ENCODE peak calls at places on chromosome 9, in four cellular contexts. I is tibial nerve, P is thyroid gland, Q is thoracic aorta. G is an unnamed sample.
A peak's percentile ranks its signal among the peaks of the same experiment; 100 is the strongest.

GRCh38 chr9:136570916-136571315 is 25.1 kb upstream of the NOTCH1 start:
- DNase-seq in I (no peak), P (no peak), Q (no peak), G (no peak)

GRCh38 chr9:1117439-1117838 is 67.3 kb downstream of the DMRT2 start:
- DNase-seq in Q (no peak), I (no peak), P (no peak), G (no peak)

GRCh38 chr9:4139201-4139600 is 160.7 kb downstream of the GLIS3 start:
- DNase-seq in I (no peak), P (no peak), Q (no peak), G (no peak)

GRCh38 chr9:34513567-34514214 is 9.1 kb downstream of the ENHO start:
- DNase-seq in Q (no peak), I (no peak), P (no peak), G (peak; percentile 38)

GRCh38 chr9:113313276-113313675 is 10.1 kb upstream of the RNF183 start:
- DNase-seq in P (no peak), I (no peak), Q (no peak), G (no peak)

GRCh38 chr9:69172895-69173294 is 1.2 kb upstream of the TJP2 start:
- DNase-seq in P (no peak), I (no peak), Q (no peak), G (no peak)

GRCh38 chr9:110864011-110864410 is 174.3 kb downstream of the LPAR1 start:
- DNase-seq in Q (no peak), P (no peak), I (no peak), G (no peak)

GRCh38 chr9:93427655-93428379 is 23.7 kb upstream of the FAM120A start:
- DNase-seq in P (no peak), I (no peak), Q (no peak), G (no peak)

GRCh38 chr9:114231218-114232090 is 76.1 kb downstream of the COL27A1 start:
- DNase-seq in I (no peak), Q (no peak), P (no peak), G (no peak)

GRCh38 chr9:98805506-98806272 is 1.8 kb upstream of the GALNT12 start:
- DNase-seq in I (no peak), Q (no peak), P (no peak), G (no peak)

GRCh38 chr9:98808411-98808815 is 943 bp downstream of the GALNT12 start:
- DNase-seq in Q (no peak), I (no peak), P (peak; percentile 91), G (peak; percentile 89)

GRCh38 chr9:98806394-98807069 is 938 bp upstream of the GALNT12 start:
- DNase-seq in Q (no peak), P (no peak), I (no peak), G (no peak)

GRCh38 chr9:98807811-98808195 is 333 bp downstream of the GALNT12 start:
- DNase-seq in P (peak; percentile 29), Q (no peak), I (no peak), G (no peak)

GRCh38 chr9:98807070-98807810 is at the start of gene GALNT12:
- DNase-seq in Q (no peak), P (peak; percentile 60), I (no peak), G (peak; percentile 47)
- TF ChIP-seq CTCF in Q (no peak), P (no peak), I (no peak), G (no peak)

GRCh38 chr9:127968046-127968445 is 12.7 kb downstream of the EEIG1 start:
- DNase-seq in I (no peak), P (peak; percentile 51), Q (no peak), G (peak; percentile 62)

GRCh38 chr9:127968717-127969383 is 11.9 kb downstream of the EEIG1 start:
- DNase-seq in I (no peak), Q (no peak), P (peak; percentile 94), G (peak; percentile 84)

GRCh38 chr9:127965953-127966352 is 14.8 kb downstream of the EEIG1 start:
- DNase-seq in P (no peak), Q (no peak), I (no peak), G (no peak)

GRCh38 chr9:127966416-127967150 is 14.2 kb downstream of the EEIG1 start:
- DNase-seq in Q (no peak), P (peak; percentile 88), I (no peak), G (peak; percentile 72)

GRCh38 chr9:127967151-127967809 is 13.5 kb downstream of the EEIG1 start:
- DNase-seq in I (no peak), P (no peak), Q (no peak), G (no peak)
- H3K4me1 ChIP-seq in I (peaks cover 3% of the 10 kb centered on the region), P (peaks cover 50% of the 10 kb centered on the region), Q (peaks cover 97% of the 10 kb centered on the region), G (peaks cover 100% of the 10 kb centered on the region)

GRCh38 chr9:81601639-81602623 is 87.4 kb downstream of the TLE1 start:
- DNase-seq in Q (no peak), I (no peak), P (no peak), G (no peak)
- H3K4me3 ChIP-seq in Q (no peak overlapping the region), I (no peak overlapping the region), P (no peak overlapping the region), G (no peak overlapping the region)

GRCh38 chr9:96071245-96072124 is 196.0 kb downstream of the ERCC6L2 start:
- DNase-seq in I (no peak), P (peak; percentile 43), Q (no peak), G (no peak)
- TF ChIP-seq CTCF in I (peak; percentile 47), P (peak; percentile 14), Q (peak; percentile 34), G (peak; percentile 62)

DNA sequence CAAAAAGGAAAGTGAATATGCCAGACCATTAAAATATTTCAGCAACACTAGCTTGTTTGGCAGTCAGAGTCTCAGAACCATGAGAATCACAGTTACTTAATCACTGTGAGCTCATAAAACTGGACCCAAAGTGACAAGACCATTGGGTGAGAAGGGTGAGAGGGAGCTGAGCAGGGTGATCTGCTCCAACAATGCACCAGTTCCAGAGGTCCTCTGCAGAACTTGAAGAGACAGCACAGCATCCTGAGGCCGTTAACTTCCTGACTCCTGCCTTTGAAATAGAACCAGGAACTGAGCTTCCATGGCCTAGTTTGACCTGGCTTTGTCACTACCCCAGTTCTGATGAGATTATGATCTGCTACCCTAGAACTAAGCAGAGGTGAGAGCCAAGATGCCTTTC is 57.4 kb downstream of the NFIB start:
- DNase-seq in I (no peak), P (no peak), Q (no peak), G (no peak)
- H3K4me1 ChIP-seq in I (no peaks in the 10 kb centered on the region), P (peaks cover 23% of the 10 kb centered on the region), Q (peaks cover 60% of the 10 kb centered on the region), G (peaks cover 19% of the 10 kb centered on the region)

GRCh38 chr9:73093740-73094379 is 57.8 kb upstream of the ANXA1 start:
- DNase-seq in I (no peak), Q (no peak), P (no peak), G (no peak)
- H3K4me3 ChIP-seq in I (peak overlapping the region; percentile 28), Q (peak overlapping the region; percentile 67), P (no peak overlapping the region), G (no peak overlapping the region)

DNA sequence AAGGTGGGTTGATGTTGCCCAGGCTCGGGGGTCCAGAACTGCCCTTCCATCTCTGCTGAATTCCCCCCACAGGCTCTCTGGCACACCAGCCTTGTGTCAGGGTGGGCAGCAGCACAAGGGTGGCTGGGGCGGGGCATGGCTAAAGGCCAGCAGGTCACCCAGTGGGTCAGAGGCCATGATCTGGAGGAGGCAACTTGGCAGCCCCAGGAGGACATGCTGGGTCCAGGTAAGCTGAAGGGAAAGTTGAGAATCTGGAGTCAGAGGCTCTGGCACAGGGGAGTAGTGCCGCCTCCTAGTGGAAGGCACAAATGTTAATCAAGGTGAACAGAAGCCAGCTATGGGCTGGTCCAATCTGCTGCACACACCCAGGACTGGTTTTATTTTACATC is 6.2 kb downstream of the TMEM8B start:
- DNase-seq in Q (no peak), P (no peak), I (no peak), G (peak; percentile 36)
- TF ChIP-seq CTCF in Q (no peak), P (no peak), I (no peak), G (no peak)

GRCh38 chr9:98181746-98182068 is 10.7 kb downstream of the CORO2A start:
- DNase-seq in I (no peak), Q (no peak), P (no peak), G (no peak)
- H3K4me1 ChIP-seq in I (no peaks in the 10 kb centered on the region), Q (no peaks in the 10 kb centered on the region), P (no peaks in the 10 kb centered on the region), G (peaks cover 4% of the 10 kb centered on the region)

DNA sequence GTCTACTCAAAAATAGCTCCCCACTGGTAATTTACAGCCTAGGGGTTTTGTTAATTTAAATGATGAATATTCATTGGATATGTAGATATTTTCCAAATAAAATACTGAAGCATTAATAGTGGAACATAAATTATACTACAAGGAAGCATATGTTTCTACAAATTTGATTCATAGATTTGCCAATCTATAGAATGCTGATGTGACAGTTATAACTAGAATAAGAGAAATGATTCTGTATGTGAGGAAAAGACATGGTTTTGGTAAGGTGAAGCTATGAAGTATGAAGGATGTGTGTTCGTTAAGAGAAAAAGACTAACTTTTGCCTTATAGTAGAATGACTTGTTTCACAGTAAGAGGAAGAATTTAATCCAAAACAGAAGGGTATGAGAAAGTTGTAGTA is 61.3 kb downstream of the IARS1 start:
- DNase-seq in I (no peak), Q (no peak), P (no peak), G (no peak)
- H3K4me3 ChIP-seq in I (no peak overlapping the region), Q (no peak overlapping the region), P (no peak overlapping the region), G (no peak overlapping the region)

G was measured in stomach.